ENCODE peak calls at places on chromosomes 12 and 14, in five cellular contexts. One of them, this sample, is unnamed.

GRCh38 chr12:93361159-93361919 is 16.4 kb upstream of the NUDT4 start:
- DNase-seq in uterus: no peak
- DNase-seq in cardiac muscle cell: peak
- DNase-seq in ovary: no peak
- DNase-seq in cardiac fibroblast: peak
- DNase-seq in this sample: peak

GRCh38 chr14:57498035-57498434 is 4.4 kb upstream of the CCDC198 start:
- DNase-seq in uterus: no peak
- DNase-seq in cardiac muscle cell: no peak
- DNase-seq in ovary: no peak
- DNase-seq in cardiac fibroblast: no peak
- DNase-seq in this sample: no peak

GRCh38 chr14:51014086-51014485 is 69.8 kb upstream of the PYGL start:
- DNase-seq in uterus: peak
- DNase-seq in cardiac muscle cell: peak
- DNase-seq in ovary: no peak
- DNase-seq in cardiac fibroblast: peak
- DNase-seq in this sample: peak

GRCh38 chr12:14896477-14897184 is 11.0 kb upstream of the MGP start:
- DNase-seq in uterus: peak
- DNase-seq in cardiac muscle cell: peak
- DNase-seq in ovary: no peak
- DNase-seq in cardiac fibroblast: peak
- DNase-seq in this sample: peak

GRCh38 chr12:122870867-122871664 is 24.9 kb downstream of the VPS37B start:
- DNase-seq in uterus: no peak
- DNase-seq in cardiac muscle cell: peak
- DNase-seq in ovary: no peak
- DNase-seq in cardiac fibroblast: peak
- DNase-seq in this sample: peak

GRCh38 chr14:92513966-92514843 is 624 bp downstream of the RIN3 start:
- DNase-seq in uterus: no peak
- DNase-seq in cardiac muscle cell: peak
- DNase-seq in ovary: peak
- DNase-seq in cardiac fibroblast: peak
- DNase-seq in this sample: peak

GRCh38 chr12:105226219-105226618 is 9.8 kb downstream of the APPL2 start:
- DNase-seq in uterus: peak
- DNase-seq in cardiac muscle cell: peak
- DNase-seq in ovary: peak
- DNase-seq in cardiac fibroblast: peak
- DNase-seq in this sample: peak

GRCh38 chr12:15677696-15678095 is 111.5 kb downstream of the EPS8 start:
- DNase-seq in uterus: no peak
- DNase-seq in cardiac muscle cell: no peak
- DNase-seq in ovary: no peak
- DNase-seq in cardiac fibroblast: no peak
- DNase-seq in this sample: no peak

GRCh38 chr12:41293011-41293410 is 104.9 kb downstream of the PDZRN4 start:
- DNase-seq in uterus: no peak
- DNase-seq in cardiac muscle cell: no peak
- DNase-seq in ovary: no peak
- DNase-seq in cardiac fibroblast: no peak
- DNase-seq in this sample: no peak

GRCh38 chr14:90281261-90281660 is 24.9 kb downstream of the PSMC1 start:
- DNase-seq in uterus: no peak
- DNase-seq in cardiac muscle cell: peak
- DNase-seq in ovary: no peak
- DNase-seq in cardiac fibroblast: peak
- DNase-seq in this sample: peak

GRCh38 chr12:29609431-29610215 is 112.1 kb upstream of the OVCH1 start:
- DNase-seq in uterus: no peak
- DNase-seq in cardiac muscle cell: peak
- DNase-seq in ovary: no peak
- DNase-seq in cardiac fibroblast: peak
- DNase-seq in this sample: peak

GRCh38 chr12:102535306-102535705 is 54.9 kb upstream of the IGF1 start:
- DNase-seq in uterus: no peak
- DNase-seq in cardiac muscle cell: no peak
- DNase-seq in ovary: no peak
- DNase-seq in cardiac fibroblast: no peak
- DNase-seq in this sample: no peak

GRCh38 chr14:89848165-89848564 is 106.4 kb downstream of the EFCAB11 start:
- DNase-seq in uterus: no peak
- DNase-seq in cardiac muscle cell: peak
- DNase-seq in ovary: no peak
- DNase-seq in cardiac fibroblast: peak
- DNase-seq in this sample: peak

GRCh38 chr14:24279301-24280186 is 8.1 kb upstream of the RABGGTA start:
- DNase-seq in uterus: no peak
- DNase-seq in cardiac muscle cell: no peak
- DNase-seq in ovary: no peak
- DNase-seq in cardiac fibroblast: peak
- DNase-seq in this sample: no peak

GRCh38 chr14:100350283-100350926 is 27.3 kb downstream of the SLC25A47 start:
- DNase-seq in uterus: no peak
- DNase-seq in cardiac muscle cell: no peak
- DNase-seq in ovary: no peak
- DNase-seq in cardiac fibroblast: no peak
- DNase-seq in this sample: no peak

GRCh38 chr12:93380480-93381121 is 2.9 kb downstream of the NUDT4 start:
- DNase-seq in uterus: no peak
- DNase-seq in cardiac muscle cell: peak
- DNase-seq in ovary: no peak
- DNase-seq in cardiac fibroblast: peak
- DNase-seq in this sample: peak

GRCh38 chr12:67710582-67710981 is 62.0 kb downstream of the DYRK2 start:
- DNase-seq in uterus: no peak
- DNase-seq in cardiac muscle cell: no peak
- DNase-seq in ovary: no peak
- DNase-seq in cardiac fibroblast: no peak
- DNase-seq in this sample: no peak

GRCh38 chr14:99699861-99700260 is 15.8 kb downstream of the CYP46A1 start:
- DNase-seq in uterus: no peak
- DNase-seq in cardiac muscle cell: no peak
- DNase-seq in ovary: no peak
- DNase-seq in cardiac fibroblast: no peak
- DNase-seq in this sample: no peak

GRCh38 chr12:80293759-80294158 is 150.3 kb upstream of the PTPRQ start:
- DNase-seq in uterus: no peak
- DNase-seq in cardiac muscle cell: no peak
- DNase-seq in ovary: no peak
- DNase-seq in cardiac fibroblast: no peak
- DNase-seq in this sample: no peak

GRCh38 chr12:32666510-32666909 is 12.6 kb upstream of the DNM1L start:
- DNase-seq in uterus: no peak
- DNase-seq in cardiac muscle cell: peak
- DNase-seq in ovary: no peak
- DNase-seq in cardiac fibroblast: no peak
- DNase-seq in this sample: no peak
- H3K4me3 ChIP-seq in uterus: peak
- H3K4me3 ChIP-seq in cardiac muscle cell: no peak
- H3K4me3 ChIP-seq in ovary: no peak
- H3K4me3 ChIP-seq in cardiac fibroblast: no peak
- H3K4me3 ChIP-seq in this sample: no peak

DNA sequence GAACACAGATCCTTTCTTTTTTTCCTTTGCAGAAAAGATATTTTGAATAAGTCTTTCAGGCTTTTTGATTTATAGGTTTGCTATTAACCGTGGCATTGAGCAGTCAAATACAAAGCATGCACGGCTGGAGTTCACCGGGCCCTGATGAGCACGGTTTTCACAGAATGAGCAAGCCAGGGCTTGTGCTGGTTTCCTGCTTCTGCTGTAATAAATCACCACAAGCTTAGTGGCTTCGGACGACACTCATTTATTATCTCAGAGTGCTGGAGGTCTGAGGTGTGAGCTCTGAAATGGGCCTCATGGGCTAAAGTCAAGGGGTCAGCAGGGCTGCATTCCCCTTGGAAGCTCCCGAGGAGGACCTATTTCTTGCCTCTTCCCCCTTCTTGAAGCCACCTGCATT is 152.5 kb downstream of the ZNF664 start:
- DNase-seq in uterus: no peak
- DNase-seq in cardiac muscle cell: no peak
- DNase-seq in ovary: no peak
- DNase-seq in cardiac fibroblast: no peak
- DNase-seq in this sample: no peak
- TF ChIP-seq CTCF in uterus: no peak
- TF ChIP-seq CTCF in cardiac muscle cell: no peak
- TF ChIP-seq CTCF in ovary: no peak
- TF ChIP-seq CTCF in cardiac fibroblast: no peak
- TF ChIP-seq CTCF in this sample: no peak

GRCh38 chr14:98513558-98513957 is 758.4 kb downstream of the BCL11B start:
- DNase-seq in uterus: no peak
- DNase-seq in cardiac muscle cell: no peak
- DNase-seq in ovary: no peak
- DNase-seq in cardiac fibroblast: no peak
- DNase-seq in this sample: no peak
- H3K4me3 ChIP-seq in uterus: no peak
- H3K4me3 ChIP-seq in cardiac muscle cell: no peak
- H3K4me3 ChIP-seq in ovary: no peak
- H3K4me3 ChIP-seq in cardiac fibroblast: no peak
- H3K4me3 ChIP-seq in this sample: no peak

DNA sequence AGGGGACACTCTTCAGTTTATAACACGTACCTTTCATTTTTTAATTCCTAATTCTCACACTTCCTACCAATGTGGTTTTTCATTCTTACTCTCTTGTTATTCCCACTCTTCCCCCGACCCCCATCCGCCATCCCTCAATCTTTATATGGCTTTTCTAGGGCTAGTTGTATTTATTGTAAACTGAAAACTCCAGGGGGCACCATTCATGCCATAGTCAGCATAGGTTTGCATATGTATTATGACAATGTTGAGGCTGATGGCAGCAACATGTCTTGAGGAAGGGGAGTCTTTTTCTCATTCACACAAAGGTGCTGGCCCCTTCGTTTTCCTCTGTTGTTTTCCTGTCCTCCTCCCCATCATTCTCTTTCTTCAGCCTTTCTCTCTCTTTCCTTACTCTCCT is 27.7 kb upstream of the LTA4H start:
- DNase-seq in uterus: no peak
- DNase-seq in cardiac muscle cell: peak
- DNase-seq in ovary: no peak
- DNase-seq in cardiac fibroblast: peak
- DNase-seq in this sample: peak
- TF ChIP-seq CTCF in uterus: no peak
- TF ChIP-seq CTCF in cardiac muscle cell: peak
- TF ChIP-seq CTCF in ovary: no peak
- TF ChIP-seq CTCF in cardiac fibroblast: peak
- TF ChIP-seq CTCF in this sample: peak

This sample was measured in fibroblast of pulmonary artery.